ENCODE peak calls at places on chromosome 2, in ten cellular contexts. R, W, B, P, D, A, L, G, T and N are unnamed samples.

GRCh38 chr2:138245309-138245708 is 256.3 kb upstream of the SPOPL start:
- DNase-seq in L (no peak), G (no peak), T (no peak), A (no peak), D (no peak), B (no peak), R (no peak), W (no peak), P (no peak), N (no peak)

GRCh38 chr2:61263848-61264247 is 101.9 kb downstream of the C2orf74 start:
- DNase-seq in B (no peak), D (no peak), P (no peak), A (no peak), G (no peak), W (no peak), T (no peak), L (no peak), R (no peak), N (no peak)

GRCh38 chr2:60551241-60552095 is 2.0 kb downstream of the BCL11A start:
- DNase-seq in R (peak), D (no peak), A (no peak), L (no peak), B (peak), G (peak), T (peak), P (no peak), W (peak), N (peak)

GRCh38 chr2:147492471-147492870 is 352.4 kb upstream of the ACVR2A start:
- DNase-seq in W (no peak), B (no peak), L (no peak), G (no peak), P (no peak), A (no peak), R (no peak), D (no peak), T (no peak), N (no peak)

GRCh38 chr2:69619725-69620124 is 23.8 kb downstream of the AAK1 start:
- DNase-seq in R (no peak), B (no peak), G (no peak), P (no peak), W (no peak), D (no peak), T (no peak), A (no peak), L (no peak), N (no peak)

GRCh38 chr2:185012643-185013042 is 414.3 kb downstream of the ZNF804A start:
- DNase-seq in A (no peak), L (no peak), D (no peak), T (no peak), R (no peak), W (no peak), G (no peak), P (no peak), B (peak), N (no peak)

GRCh38 chr2:188852752-188853151 is 121.4 kb upstream of the COL3A1 start:
- DNase-seq in A (no peak), P (no peak), T (no peak), D (no peak), W (no peak), L (no peak), B (no peak), R (no peak), G (no peak), N (no peak)

GRCh38 chr2:213231966-213232365 is 52.3 kb upstream of the SPAG16 start:
- DNase-seq in L (no peak), R (no peak), G (no peak), D (no peak), P (no peak), B (no peak), W (no peak), T (no peak), A (no peak), N (no peak)

GRCh38 chr2:151657667-151658076 is 76.6 kb downstream of the NEB start:
- DNase-seq in R (no peak), G (no peak), D (no peak), T (no peak), B (no peak), W (no peak), A (no peak), L (no peak), P (no peak), N (no peak)

GRCh38 chr2:46435796-46436360 is 43.5 kb upstream of the TMEM247 start:
- DNase-seq in A (no peak), W (no peak), L (no peak), B (no peak), T (no peak), P (no peak), R (no peak), D (no peak), G (no peak), N (no peak)

GRCh38 chr2:231991664-231992063 is 30.2 kb downstream of the DIS3L2 start:
- DNase-seq in A (no peak), P (no peak), B (no peak), L (no peak), G (no peak), D (no peak), T (no peak), W (no peak), R (no peak), N (no peak)

GRCh38 chr2:172196768-172197322 is 94.1 kb upstream of the DLX2 start:
- DNase-seq in D (no peak), L (no peak), P (no peak), T (no peak), G (no peak), W (no peak), B (no peak), R (no peak), A (no peak), N (peak)

GRCh38 chr2:219400562-219400961 is 12.8 kb upstream of the DNPEP start:
- DNase-seq in L (no peak), R (no peak), P (no peak), B (no peak), A (no peak), G (no peak), D (no peak), T (no peak), W (no peak), N (no peak)

GRCh38 chr2:61707984-61708852 is 145.6 kb downstream of the FAM161A start:
- DNase-seq in P (no peak), T (no peak), D (no peak), W (no peak), G (no peak), R (no peak), A (peak), B (peak), L (no peak), N (peak)

GRCh38 chr2:39696838-39697237 is 31.1 kb downstream of the TMEM178A start:
- DNase-seq in W (no peak), G (no peak), B (peak), P (no peak), D (no peak), L (no peak), A (no peak), T (no peak), R (no peak), N (no peak)

GRCh38 chr2:160876029-160876428 is 284.2 kb upstream of the TANK start:
- DNase-seq in R (no peak), L (no peak), G (no peak), A (no peak), P (no peak), T (no peak), D (no peak), W (no peak), B (no peak), N (no peak)

GRCh38 chr2:176423819-176424218 is 154.6 kb downstream of the MTX2 start:
- DNase-seq in A (no peak), R (no peak), B (no peak), W (no peak), P (no peak), L (no peak), G (no peak), T (no peak), D (no peak), N (no peak)

GRCh38 chr2:222300725-222301295 is 2.0 kb upstream of the PAX3 start:
- DNase-seq in P (no peak), R (no peak), G (no peak), A (no peak), T (no peak), D (no peak), L (no peak), B (no peak), W (no peak), N (no peak)

GRCh38 chr2:99728166-99728565 is 238.3 kb upstream of the REV1 start:
- DNase-seq in D (no peak), B (no peak), T (no peak), G (no peak), L (no peak), R (no peak), P (no peak), W (no peak), A (no peak), N (no peak)

GRCh38 chr2:191665286-191665685 is 12.7 kb upstream of the NABP1 start:
- DNase-seq in G (no peak), L (no peak), R (no peak), T (no peak), A (no peak), D (no peak), W (no peak), B (no peak), P (no peak), N (no peak)

GRCh38 chr2:108940156-108940555 is 48.9 kb downstream of the EDAR start:
- DNase-seq in T (no peak), B (no peak), R (no peak), G (no peak), A (no peak), L (no peak), P (no peak), W (no peak), D (no peak), N (no peak)

GRCh38 chr2:161273038-161273760 is 35.0 kb upstream of the PSMD14 start:
- DNase-seq in T (no peak), L (no peak), P (no peak), B (peak), G (no peak), W (no peak), R (no peak), D (no peak), A (no peak), N (no peak)

GRCh38 chr2:236882931-236883330 is 202.8 kb upstream of the COPS8 start:
- DNase-seq in P (no peak), D (no peak), B (no peak), G (no peak), L (no peak), A (no peak), T (no peak), W (no peak), R (no peak), N (no peak)

GRCh38 chr2:157696036-157696435 is 67.4 kb upstream of the ACVR1C start:
- DNase-seq in A (no peak), B (no peak), R (no peak), G (no peak), P (no peak), T (no peak), W (no peak), D (no peak), L (no peak), N (no peak)

GRCh38 chr2:231693956-231694355 is 14.4 kb upstream of the PTMA start:
- DNase-seq in B (no peak), D (no peak), P (no peak), G (no peak), T (no peak), R (no peak), W (no peak), A (no peak), L (no peak), N (no peak)

GRCh38 chr2:210541280-210541902 is 15.0 kb upstream of the CPS1 start:
- DNase-seq in A (no peak), W (no peak), L (no peak), G (no peak), P (no peak), R (no peak), B (no peak), D (no peak), T (no peak), N (no peak)

GRCh38 chr2:219648963-219649362 is 21.5 kb downstream of the SLC4A3 start:
- DNase-seq in A (no peak), P (no peak), W (no peak), T (no peak), R (no peak), L (no peak), B (no peak), D (no peak), G (no peak), N (no peak)

GRCh38 chr2:122596541-122596940 is 841.1 kb downstream of the TSN start:
- DNase-seq in B (no peak), P (no peak), L (no peak), W (no peak), G (no peak), T (no peak), D (no peak), A (no peak), R (no peak), N (no peak)

GRCh38 chr2:39435254-39435653 is 1.8 kb downstream of the MAP4K3 start:
- DNase-seq in L (peak), D (no peak), P (no peak), G (no peak), R (no peak), W (no peak), T (no peak), A (no peak), B (no peak), N (no peak)

GRCh38 chr2:241019441-241020139 is 21.2 kb downstream of the SNED1 start:
- DNase-seq in G (no peak), T (peak), D (no peak), R (peak), L (peak), A (no peak), B (no peak), P (no peak), W (no peak), N (peak)

GRCh38 chr2:178280261-178280852 is 86.0 kb downstream of the OSBPL6 start:
- DNase-seq in A (no peak), G (no peak), R (no peak), T (no peak), B (peak), D (no peak), L (peak), W (no peak), P (no peak), N (no peak)

GRCh38 chr2:67215214-67215613 is 181.9 kb upstream of the ETAA1 start:
- DNase-seq in W (peak), L (peak), T (peak), B (peak), R (peak), A (no peak), P (peak), G (no peak), D (no peak), N (peak)

GRCh38 chr2:29039718-29040480 is 34.4 kb downstream of the PCARE start:
- DNase-seq in G (no peak), D (no peak), P (no peak), W (no peak), A (no peak), R (no peak), L (no peak), B (no peak), T (no peak), N (no peak)

GRCh38 chr2:64595397-64596160 is 58.1 kb downstream of the SERTAD2 start:
- DNase-seq in L (no peak), G (no peak), P (no peak), W (peak), B (peak), T (no peak), A (no peak), R (no peak), D (no peak), N (no peak)

GRCh38 chr2:12164689-12165088 is 418.3 kb downstream of the LPIN1 start:
- DNase-seq in R (no peak), P (no peak), W (no peak), D (no peak), G (no peak), A (no peak), B (no peak), T (no peak), L (no peak), N (no peak)

GRCh38 chr2:39243469-39244123 is at the start of gene CDKL4:
- DNase-seq in D (no peak), R (no peak), B (no peak), L (no peak), P (no peak), T (peak), G (no peak), W (peak), A (no peak), N (no peak)

GRCh38 chr2:178328037-178328436 is 122.9 kb downstream of the PRKRA start:
- DNase-seq in W (no peak), T (no peak), D (no peak), L (no peak), R (no peak), A (no peak), B (no peak), G (no peak), P (no peak), N (no peak)

GRCh38 chr2:85438291-85439110 is 20.0 kb downstream of the SH2D6 start:
- DNase-seq in D (no peak), A (no peak), R (no peak), P (no peak), W (no peak), G (no peak), B (no peak), T (peak), L (peak), N (peak)
- TF ChIP-seq POLR2A in D (no peak), A (no peak), R (no peak), P (no peak), W (no peak), G (no peak), B (no peak), T (peak), L (no peak), N (no peak)

GRCh38 chr2:25833566-25833965 is 44.7 kb downstream of the ASXL2 start:
- DNase-seq in G (no peak), R (no peak), W (no peak), D (no peak), P (no peak), T (no peak), L (no peak), B (peak), A (no peak), N (no peak)

GRCh38 chr2:25829377-25829704 is 48.9 kb downstream of the ASXL2 start:
- DNase-seq in D (no peak), L (no peak), A (no peak), W (no peak), T (no peak), P (no peak), G (no peak), R (no peak), B (no peak), N (no peak)

GRCh38 chr2:25829828-25830227 is 48.5 kb downstream of the ASXL2 start:
- DNase-seq in G (no peak), R (no peak), L (no peak), W (no peak), D (no peak), B (no peak), A (no peak), T (no peak), P (no peak), N (no peak)

GRCh38 chr2:25832897-25833296 is 45.4 kb downstream of the ASXL2 start:
- DNase-seq in B (no peak), G (no peak), W (no peak), L (no peak), T (no peak), R (no peak), P (no peak), D (no peak), A (no peak), N (no peak)

GRCh38 chr2:25831744-25832449 is 46.4 kb downstream of the ASXL2 start:
- DNase-seq in B (no peak), A (no peak), R (no peak), W (no peak), G (no peak), P (no peak), L (no peak), D (no peak), T (no peak), N (no peak)
- TF ChIP-seq EP300 in B (no peak), A (no peak), R (no peak), W (no peak), G (no peak), P (no peak), L (no peak), D (no peak), T (no peak), N (no peak)

GRCh38 chr2:43579275-43579981 is 16.4 kb downstream of the THADA start:
- DNase-seq in B (no peak), G (no peak), A (no peak), T (no peak), D (no peak), P (no peak), L (no peak), W (no peak), R (no peak), N (no peak)

GRCh38 chr2:43576983-43577892 is 18.6 kb downstream of the THADA start:
- DNase-seq in P (no peak), D (no peak), W (no peak), R (no peak), L (peak), B (peak), G (no peak), T (no peak), A (no peak), N (no peak)
- H3K27ac ChIP-seq in P (peak), D (peak), W (no peak), R (peak), L (no peak), B (peak), G (no peak), T (no peak), A (peak), N (no peak)

GRCh38 chr2:225041871-225042799 is at the start of gene DOCK10:
- DNase-seq in W (peak), L (peak), R (no peak), T (peak), G (no peak), D (no peak), P (no peak), B (peak), A (no peak), N (peak)

GRCh38 chr2:225038076-225038571 is 4.1 kb downstream of the DOCK10 start:
- DNase-seq in G (no peak), T (no peak), L (no peak), B (no peak), R (no peak), W (no peak), D (no peak), P (no peak), A (no peak), N (no peak)

GRCh38 chr2:225040862-225041209 is 1.4 kb downstream of the DOCK10 start:
- DNase-seq in W (peak), D (no peak), P (no peak), G (no peak), R (no peak), T (no peak), L (peak), B (peak), A (no peak), N (no peak)

GRCh38 chr2:225042800-225043167 is 516 bp upstream of the DOCK10 start:
- DNase-seq in L (no peak), T (no peak), P (no peak), G (no peak), A (no peak), B (peak), W (no peak), R (no peak), D (no peak), N (no peak)

GRCh38 chr2:225041210-225041870 is 928 bp downstream of the DOCK10 start:
- DNase-seq in R (no peak), T (peak), L (peak), A (no peak), D (no peak), P (no peak), G (no peak), W (peak), B (peak), N (peak)
- TF ChIP-seq POLR2A in R (no peak), T (no peak), L (no peak), A (no peak), D (no peak), P (no peak), G (no peak), W (no peak), B (no peak), N (no peak)

GRCh38 chr2:30713698-30714097 is 93.5 kb downstream of the CAPN13 start:
- DNase-seq in P (no peak), T (no peak), R (peak), A (peak), B (no peak), L (no peak), D (no peak), W (no peak), G (no peak), N (peak)

GRCh38 chr2:30710461-30710860 is 96.8 kb downstream of the CAPN13 start:
- DNase-seq in B (no peak), R (no peak), D (no peak), A (no peak), P (no peak), T (no peak), W (no peak), L (no peak), G (peak), N (no peak)

GRCh38 chr2:30710016-30710415 is 97.2 kb downstream of the CAPN13 start:
- DNase-seq in B (no peak), T (no peak), D (no peak), P (no peak), L (no peak), G (no peak), W (no peak), A (peak), R (no peak), N (no peak)

GRCh38 chr2:30709516-30709915 is 97.7 kb downstream of the CAPN13 start:
- DNase-seq in B (no peak), P (no peak), A (peak), L (no peak), W (no peak), G (peak), R (no peak), T (no peak), D (no peak), N (no peak)

DNA sequence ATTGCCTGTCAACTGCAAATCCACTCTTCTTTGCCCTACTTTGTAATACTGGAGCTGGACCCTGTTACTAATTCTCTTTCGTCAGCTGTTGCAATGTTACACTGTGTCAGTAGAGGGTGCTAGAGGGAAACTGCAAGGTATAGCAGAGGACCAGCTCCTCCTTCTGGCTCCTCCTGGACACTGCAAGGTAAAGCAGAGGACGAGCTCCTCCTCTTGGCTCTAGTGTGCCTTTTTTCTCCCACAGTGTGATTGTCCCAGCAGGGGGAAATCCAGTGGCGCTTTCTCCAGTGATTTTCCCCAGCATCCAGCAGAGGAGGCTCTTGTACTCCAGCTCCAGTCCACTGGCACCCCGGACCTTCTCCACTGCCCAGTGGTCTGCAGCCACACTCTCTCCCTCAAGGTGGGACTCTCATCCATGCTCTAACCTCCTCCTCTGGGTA is 95.6 kb downstream of the CAPN13 start:
- DNase-seq in G (peak), W (peak), R (peak), B (peak), T (no peak), P (peak), L (peak), A (peak), D (peak), N (peak)
- TF ChIP-seq EP300 in G (no peak), W (no peak), R (no peak), B (no peak), T (no peak), P (no peak), L (no peak), A (no peak), D (no peak), N (no peak)

GRCh38 chr2:8606649-8607550 is 75.0 kb upstream of the ID2 start:
- DNase-seq in L (no peak), A (no peak), T (no peak), G (peak), B (no peak), R (no peak), D (no peak), P (no peak), W (no peak), N (no peak)
- H3K27ac ChIP-seq in L (no peak), A (no peak), T (no peak), G (no peak), B (peak), R (no peak), D (no peak), P (no peak), W (no peak), N (no peak)